ENCODE peak calls at places on chromosomes 13 and 19, in seven cellular contexts. One of them, this sample, is unnamed.

GRCh38 chr13:21402586-21403307 is 56.4 kb downstream of the ZDHHC20 start:
- DNase-seq in naive thymus-derived CD8-positive, alpha-beta T cell: no peak
- DNase-seq in kidney tubule cell: peak; percentile 66
- DNase-seq in HFF-Myc: no peak
- DNase-seq in activated naive CD8-positive, alpha-beta T cell treated with anti-CD3 and anti-CD28 coated beads, Interleukin-2, amount 50 U/mL, for 24 hours: no peak
- DNase-seq in neural progenitor cell: no peak
- DNase-seq in upper lobe of right lung: no peak
- DNase-seq in this sample: no peak

GRCh38 chr19:55620410-55620809 is 4.0 kb downstream of the ZNF784 start:
- DNase-seq in kidney tubule cell: no peak
- DNase-seq in activated naive CD8-positive, alpha-beta T cell treated with anti-CD3 and anti-CD28 coated beads, Interleukin-2, amount 50 U/mL, for 24 hours: peak; percentile 47
- DNase-seq in neural progenitor cell: no peak
- DNase-seq in upper lobe of right lung: no peak
- DNase-seq in HFF-Myc: no peak
- DNase-seq in naive thymus-derived CD8-positive, alpha-beta T cell: no peak
- DNase-seq in this sample: no peak

GRCh38 chr13:110352735-110353134 is 45.7 kb downstream of the COL4A2 start:
- DNase-seq in upper lobe of right lung: no peak
- DNase-seq in activated naive CD8-positive, alpha-beta T cell treated with anti-CD3 and anti-CD28 coated beads, Interleukin-2, amount 50 U/mL, for 24 hours: no peak
- DNase-seq in neural progenitor cell: no peak
- DNase-seq in kidney tubule cell: no peak
- DNase-seq in HFF-Myc: no peak
- DNase-seq in naive thymus-derived CD8-positive, alpha-beta T cell: no peak
- DNase-seq in this sample: no peak

GRCh38 chr13:101127741-101128353 is 288.5 kb downstream of the NALCN start:
- DNase-seq in activated naive CD8-positive, alpha-beta T cell treated with anti-CD3 and anti-CD28 coated beads, Interleukin-2, amount 50 U/mL, for 24 hours: peak; percentile 9
- DNase-seq in kidney tubule cell: peak; percentile 52
- DNase-seq in HFF-Myc: peak; percentile 19
- DNase-seq in upper lobe of right lung: no peak
- DNase-seq in neural progenitor cell: peak; percentile 73
- DNase-seq in naive thymus-derived CD8-positive, alpha-beta T cell: no peak
- DNase-seq in this sample: no peak

GRCh38 chr13:56988543-56988942 is 152.2 kb upstream of the PRR20A start:
- DNase-seq in activated naive CD8-positive, alpha-beta T cell treated with anti-CD3 and anti-CD28 coated beads, Interleukin-2, amount 50 U/mL, for 24 hours: no peak
- DNase-seq in HFF-Myc: no peak
- DNase-seq in naive thymus-derived CD8-positive, alpha-beta T cell: no peak
- DNase-seq in neural progenitor cell: no peak
- DNase-seq in kidney tubule cell: no peak
- DNase-seq in upper lobe of right lung: no peak
- DNase-seq in this sample: no peak

GRCh38 chr19:39308531-39309304 is 11.9 kb downstream of the LRFN1 start:
- DNase-seq in upper lobe of right lung: no peak
- DNase-seq in neural progenitor cell: peak; percentile 75
- DNase-seq in HFF-Myc: no peak
- DNase-seq in kidney tubule cell: no peak
- DNase-seq in naive thymus-derived CD8-positive, alpha-beta T cell: no peak
- DNase-seq in activated naive CD8-positive, alpha-beta T cell treated with anti-CD3 and anti-CD28 coated beads, Interleukin-2, amount 50 U/mL, for 24 hours: no peak
- DNase-seq in this sample: peak; percentile 10

GRCh38 chr13:98507060-98507797 is 69.7 kb downstream of the STK24 start:
- DNase-seq in neural progenitor cell: peak; percentile 79
- DNase-seq in upper lobe of right lung: peak; percentile 73
- DNase-seq in activated naive CD8-positive, alpha-beta T cell treated with anti-CD3 and anti-CD28 coated beads, Interleukin-2, amount 50 U/mL, for 24 hours: no peak
- DNase-seq in naive thymus-derived CD8-positive, alpha-beta T cell: no peak
- DNase-seq in HFF-Myc: no peak
- DNase-seq in kidney tubule cell: peak; percentile 92
- DNase-seq in this sample: no peak

GRCh38 chr13:104372128-104372527 is 1305.9 kb upstream of the SLC10A2 start:
- DNase-seq in neural progenitor cell: no peak
- DNase-seq in kidney tubule cell: no peak
- DNase-seq in activated naive CD8-positive, alpha-beta T cell treated with anti-CD3 and anti-CD28 coated beads, Interleukin-2, amount 50 U/mL, for 24 hours: no peak
- DNase-seq in HFF-Myc: no peak
- DNase-seq in upper lobe of right lung: no peak
- DNase-seq in naive thymus-derived CD8-positive, alpha-beta T cell: no peak
- DNase-seq in this sample: no peak

GRCh38 chr13:35992964-35993363 is 138.2 kb downstream of the DCLK1 start:
- DNase-seq in activated naive CD8-positive, alpha-beta T cell treated with anti-CD3 and anti-CD28 coated beads, Interleukin-2, amount 50 U/mL, for 24 hours: no peak
- DNase-seq in naive thymus-derived CD8-positive, alpha-beta T cell: no peak
- DNase-seq in upper lobe of right lung: no peak
- DNase-seq in kidney tubule cell: no peak
- DNase-seq in HFF-Myc: no peak
- DNase-seq in neural progenitor cell: no peak
- DNase-seq in this sample: no peak

GRCh38 chr19:43662487-43662886 is 7.5 kb downstream of the PLAUR start:
- DNase-seq in naive thymus-derived CD8-positive, alpha-beta T cell: no peak
- DNase-seq in upper lobe of right lung: no peak
- DNase-seq in neural progenitor cell: peak; percentile 59
- DNase-seq in activated naive CD8-positive, alpha-beta T cell treated with anti-CD3 and anti-CD28 coated beads, Interleukin-2, amount 50 U/mL, for 24 hours: no peak
- DNase-seq in HFF-Myc: no peak
- DNase-seq in kidney tubule cell: no peak
- DNase-seq in this sample: no peak

GRCh38 chr19:53511933-53512374 is 26.0 kb upstream of the ZNF331 start:
- DNase-seq in upper lobe of right lung: peak; percentile 71
- DNase-seq in kidney tubule cell: peak; percentile 55
- DNase-seq in naive thymus-derived CD8-positive, alpha-beta T cell: peak; percentile 31
- DNase-seq in neural progenitor cell: peak; percentile 84
- DNase-seq in HFF-Myc: no peak
- DNase-seq in activated naive CD8-positive, alpha-beta T cell treated with anti-CD3 and anti-CD28 coated beads, Interleukin-2, amount 50 U/mL, for 24 hours: peak; percentile 52
- DNase-seq in this sample: no peak

GRCh38 chr19:49301165-49301865 is 23.7 kb downstream of the SLC6A16 start:
- DNase-seq in activated naive CD8-positive, alpha-beta T cell treated with anti-CD3 and anti-CD28 coated beads, Interleukin-2, amount 50 U/mL, for 24 hours: peak; percentile 88
- DNase-seq in upper lobe of right lung: peak; percentile 91
- DNase-seq in neural progenitor cell: peak; percentile 84
- DNase-seq in naive thymus-derived CD8-positive, alpha-beta T cell: peak; percentile 77
- DNase-seq in kidney tubule cell: peak; percentile 50
- DNase-seq in HFF-Myc: peak; percentile 39
- DNase-seq in this sample: peak; percentile 89

GRCh38 chr13:71759506-71760225 is 107.3 kb downstream of the DACH1 start:
- DNase-seq in upper lobe of right lung: no peak
- DNase-seq in kidney tubule cell: no peak
- DNase-seq in HFF-Myc: no peak
- DNase-seq in naive thymus-derived CD8-positive, alpha-beta T cell: no peak
- DNase-seq in neural progenitor cell: peak; percentile 58
- DNase-seq in activated naive CD8-positive, alpha-beta T cell treated with anti-CD3 and anti-CD28 coated beads, Interleukin-2, amount 50 U/mL, for 24 hours: no peak
- DNase-seq in this sample: no peak

GRCh38 chr13:75217949-75218348 is 264.0 kb downstream of the TBC1D4 start:
- DNase-seq in activated naive CD8-positive, alpha-beta T cell treated with anti-CD3 and anti-CD28 coated beads, Interleukin-2, amount 50 U/mL, for 24 hours: no peak
- DNase-seq in HFF-Myc: no peak
- DNase-seq in naive thymus-derived CD8-positive, alpha-beta T cell: no peak
- DNase-seq in neural progenitor cell: peak; percentile 35
- DNase-seq in upper lobe of right lung: no peak
- DNase-seq in kidney tubule cell: peak; percentile 30
- DNase-seq in this sample: no peak

GRCh38 chr13:110422913-110423688 is 116.0 kb downstream of the COL4A2 start:
- DNase-seq in naive thymus-derived CD8-positive, alpha-beta T cell: no peak
- DNase-seq in HFF-Myc: no peak
- DNase-seq in upper lobe of right lung: no peak
- DNase-seq in kidney tubule cell: peak; percentile 73
- DNase-seq in neural progenitor cell: no peak
- DNase-seq in activated naive CD8-positive, alpha-beta T cell treated with anti-CD3 and anti-CD28 coated beads, Interleukin-2, amount 50 U/mL, for 24 hours: no peak
- DNase-seq in this sample: no peak

GRCh38 chr19:1651061-1651547 is 1.3 kb downstream of the TCF3 start:
- DNase-seq in HFF-Myc: no peak
- DNase-seq in upper lobe of right lung: no peak
- DNase-seq in kidney tubule cell: no peak
- DNase-seq in activated naive CD8-positive, alpha-beta T cell treated with anti-CD3 and anti-CD28 coated beads, Interleukin-2, amount 50 U/mL, for 24 hours: peak; percentile 76
- DNase-seq in naive thymus-derived CD8-positive, alpha-beta T cell: peak; percentile 69
- DNase-seq in neural progenitor cell: peak; percentile 76
- DNase-seq in this sample: no peak

GRCh38 chr13:76965759-76966421 is 17.6 kb downstream of the ACOD1 start:
- DNase-seq in neural progenitor cell: no peak
- DNase-seq in upper lobe of right lung: no peak
- DNase-seq in naive thymus-derived CD8-positive, alpha-beta T cell: no peak
- DNase-seq in kidney tubule cell: no peak
- DNase-seq in activated naive CD8-positive, alpha-beta T cell treated with anti-CD3 and anti-CD28 coated beads, Interleukin-2, amount 50 U/mL, for 24 hours: no peak
- DNase-seq in HFF-Myc: peak; percentile 62
- DNase-seq in this sample: no peak

GRCh38 chr19:45166723-45167252 is 6.0 kb upstream of the NKPD1 start:
- DNase-seq in naive thymus-derived CD8-positive, alpha-beta T cell: no peak
- DNase-seq in upper lobe of right lung: no peak
- DNase-seq in HFF-Myc: no peak
- DNase-seq in neural progenitor cell: no peak
- DNase-seq in kidney tubule cell: no peak
- DNase-seq in activated naive CD8-positive, alpha-beta T cell treated with anti-CD3 and anti-CD28 coated beads, Interleukin-2, amount 50 U/mL, for 24 hours: no peak
- DNase-seq in this sample: no peak

GRCh38 chr13:110107568-110108347 is 199.2 kb downstream of the COL4A1 start:
- DNase-seq in naive thymus-derived CD8-positive, alpha-beta T cell: no peak
- DNase-seq in HFF-Myc: no peak
- DNase-seq in neural progenitor cell: peak; percentile 61
- DNase-seq in kidney tubule cell: no peak
- DNase-seq in activated naive CD8-positive, alpha-beta T cell treated with anti-CD3 and anti-CD28 coated beads, Interleukin-2, amount 50 U/mL, for 24 hours: no peak
- DNase-seq in upper lobe of right lung: no peak
- DNase-seq in this sample: no peak

GRCh38 chr19:48513289-48514122 is 1.9 kb upstream of the LMTK3 start:
- DNase-seq in naive thymus-derived CD8-positive, alpha-beta T cell: peak; percentile 56
- DNase-seq in HFF-Myc: no peak
- DNase-seq in neural progenitor cell: peak; percentile 92
- DNase-seq in upper lobe of right lung: peak; percentile 82
- DNase-seq in kidney tubule cell: peak; percentile 67
- DNase-seq in activated naive CD8-positive, alpha-beta T cell treated with anti-CD3 and anti-CD28 coated beads, Interleukin-2, amount 50 U/mL, for 24 hours: peak; percentile 75
- DNase-seq in this sample: no peak

GRCh38 chr19:7720351-7720750 is 11.6 kb downstream of the CLEC4G start:
- DNase-seq in kidney tubule cell: no peak
- DNase-seq in naive thymus-derived CD8-positive, alpha-beta T cell: no peak
- DNase-seq in HFF-Myc: no peak
- DNase-seq in activated naive CD8-positive, alpha-beta T cell treated with anti-CD3 and anti-CD28 coated beads, Interleukin-2, amount 50 U/mL, for 24 hours: no peak
- DNase-seq in neural progenitor cell: no peak
- DNase-seq in upper lobe of right lung: no peak
- DNase-seq in this sample: no peak

GRCh38 chr13:87684850-87685735 is 13.9 kb downstream of the SLITRK5 start:
- DNase-seq in neural progenitor cell: no peak
- DNase-seq in naive thymus-derived CD8-positive, alpha-beta T cell: no peak
- DNase-seq in kidney tubule cell: peak; percentile 51
- DNase-seq in upper lobe of right lung: no peak
- DNase-seq in HFF-Myc: no peak
- DNase-seq in activated naive CD8-positive, alpha-beta T cell treated with anti-CD3 and anti-CD28 coated beads, Interleukin-2, amount 50 U/mL, for 24 hours: no peak
- DNase-seq in this sample: no peak

This sample was measured in cardiac septum.